ENCODE peak calls at places on chromosome 17, in nine cellular contexts. S is adrenal gland, O is esophagus muscularis mucosa, Z is upper lobe of left lung, K is fibroblast of mammary gland, V is mammary epithelial cell, J is BJ, E is HCT116, I is AG04450. B is an unnamed sample.

GRCh38 chr17:67431210-67432015 is 54.3 kb downstream of the PITPNC1 start:
- DNase-seq in Z (no peak), E (peak; percentile 76), V (peak; percentile 92), O (no peak), I (no peak), J (peak; percentile 63), K (peak; percentile 88), S (no peak), B (no peak)

GRCh38 chr17:45906237-45906636 is 11.9 kb downstream of the MAPT start:
- DNase-seq in S (no peak), J (no peak), K (no peak), O (no peak), E (no peak), Z (no peak), I (no peak), V (no peak), B (no peak)

GRCh38 chr17:31190351-31190750 is 95.6 kb downstream of the NF1 start:
- DNase-seq in S (no peak), I (no peak), V (no peak), K (no peak), O (no peak), J (no peak), Z (no peak), E (no peak), B (no peak)

GRCh38 chr17:55219484-55219883 is 45.3 kb upstream of the HLF start:
- DNase-seq in I (no peak), S (no peak), J (no peak), K (no peak), O (no peak), V (no peak), Z (no peak), E (no peak), B (no peak)

GRCh38 chr17:68605914-68606313 is 4.7 kb upstream of the FAM20A start:
- DNase-seq in O (no peak), J (no peak), K (no peak), Z (no peak), V (no peak), S (no peak), E (no peak), I (no peak), B (no peak)

GRCh38 chr17:21689604-21690003 is 2.7 kb upstream of the KCNJ18 start:
- DNase-seq in Z (peak; percentile 29), E (peak; percentile 15), S (no peak), O (no peak), J (peak; percentile 70), I (peak; percentile 42), K (peak; percentile 95), V (peak; percentile 61), B (peak; percentile 24)

GRCh38 chr17:47620503-47621245 is 29.0 kb upstream of the KPNB1 start:
- DNase-seq in J (no peak), O (no peak), I (no peak), E (peak; percentile 68), V (peak; percentile 51), Z (no peak), K (no peak), S (no peak), B (no peak)

GRCh38 chr17:27329146-27329805 is 35.4 kb downstream of the WSB1 start:
- DNase-seq in J (no peak), S (peak; percentile 11), Z (no peak), I (no peak), E (no peak), K (no peak), V (no peak), O (no peak), B (no peak)

GRCh38 chr17:33990943-33991706 is 264.0 kb upstream of the CCL2 start:
- DNase-seq in J (no peak), E (no peak), Z (no peak), I (no peak), O (peak; percentile 86), S (no peak), K (no peak), V (no peak), B (no peak)

GRCh38 chr17:21193031-21193430 is 20.9 kb downstream of the TMEM11 start:
- DNase-seq in I (no peak), E (no peak), S (no peak), V (no peak), J (no peak), O (no peak), K (no peak), Z (no peak), B (no peak)

GRCh38 chr17:82668631-82669099 is 20.4 kb upstream of the WDR45B start:
- DNase-seq in S (no peak), J (no peak), V (peak; percentile 37), O (no peak), K (peak; percentile 38), Z (peak; percentile 89), I (peak; percentile 18), E (peak; percentile 43), B (no peak)

DNA sequence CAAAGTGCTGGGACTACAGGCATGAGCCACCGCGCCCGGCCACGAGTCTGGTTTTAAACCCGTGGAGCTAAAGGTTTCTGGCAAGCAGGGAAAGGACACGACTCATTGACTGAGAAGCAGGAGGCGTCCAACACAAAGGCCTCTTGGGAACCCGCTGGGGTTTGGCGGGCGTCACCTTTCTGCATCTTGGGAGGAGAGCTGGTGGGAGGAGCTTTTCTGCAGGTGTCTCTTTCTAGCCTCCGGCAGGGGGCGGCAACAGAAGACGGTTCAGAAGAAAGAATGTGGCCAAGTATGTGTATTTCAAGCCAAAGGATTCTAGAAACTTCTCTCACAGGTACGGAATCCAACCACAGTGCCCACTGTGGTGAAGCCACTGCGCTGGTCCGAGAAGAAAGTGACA is 97.4 kb downstream of the MRM3 start:
- DNase-seq in V (peak; percentile 91), J (no peak), I (no peak), O (no peak), E (peak; percentile 89), Z (no peak), S (peak; percentile 55), K (peak; percentile 92), B (no peak)
- TF ChIP-seq CTCF in V (peak; percentile 65), J (peak; percentile 45), I (no peak), O (peak; percentile 53), E (peak; percentile 71), Z (peak; percentile 71), S (peak; percentile 52), K (peak; percentile 71), B (peak; percentile 29)

DNA sequence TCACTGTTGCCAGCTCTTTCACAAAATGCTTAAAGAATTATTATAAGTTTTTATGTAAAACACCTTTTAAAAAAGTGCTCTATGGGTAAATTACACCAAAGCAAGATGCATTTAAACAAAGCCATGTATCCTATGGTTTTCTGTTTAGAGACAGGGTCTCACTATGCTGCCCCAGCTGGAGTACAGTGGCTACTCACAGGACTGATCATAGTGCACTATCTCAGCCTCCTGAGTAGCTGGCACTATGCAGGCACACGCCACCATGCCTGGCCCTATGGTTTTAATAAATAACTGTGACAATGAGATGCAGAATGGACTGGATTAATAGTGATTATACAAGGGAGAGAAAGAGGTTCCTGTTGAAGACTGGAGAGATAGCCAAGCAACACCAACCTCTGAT is 40.2 kb downstream of the SPOP start:
- DNase-seq in J (no peak), K (no peak), E (no peak), I (no peak), S (no peak), V (no peak), Z (no peak), O (no peak), B (no peak)
- TF ChIP-seq CTCF in J (no peak), K (no peak), E (no peak), I (no peak), S (no peak), V (no peak), Z (no peak), O (no peak), B (no peak)

DNA sequence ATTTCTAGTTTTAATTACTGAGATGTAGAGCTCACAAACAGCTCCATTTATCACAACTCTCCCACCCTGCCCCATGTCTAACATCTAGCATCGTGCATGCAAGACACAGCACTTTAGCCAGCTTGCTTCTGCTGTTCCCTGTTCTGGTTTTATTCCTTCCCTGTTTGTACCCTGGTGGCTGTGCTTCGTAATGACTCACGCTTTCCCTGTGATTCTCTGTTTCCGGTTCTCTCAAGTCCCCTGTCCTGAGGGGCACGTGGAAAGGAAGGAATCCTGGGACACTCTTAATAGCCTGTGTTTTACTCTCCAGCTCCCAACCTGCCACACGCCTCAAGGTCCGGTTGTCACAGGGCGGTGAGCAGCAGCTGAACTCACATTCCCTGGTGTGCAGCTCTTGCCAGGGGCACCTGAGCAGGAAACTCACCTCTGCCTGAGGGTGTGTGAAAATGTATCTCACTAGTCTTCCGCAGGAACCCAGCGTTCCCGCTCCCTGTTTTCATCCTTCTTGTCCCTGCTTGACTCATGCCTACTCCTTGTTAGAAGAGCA is 10.6 kb downstream of the SHISA6 start:
- DNase-seq in O (no peak), S (no peak), J (no peak), I (no peak), E (no peak), K (no peak), Z (no peak), V (no peak), B (no peak)
- TF ChIP-seq CTCF in O (no peak), S (no peak), J (no peak), I (no peak), E (no peak), K (no peak), Z (no peak), V (no peak), B (no peak)

GRCh38 chr17:8986295-8986694 is 20.8 kb upstream of the PIK3R5 start:
- DNase-seq in I (no peak), K (no peak), E (no peak), S (no peak), O (no peak), V (no peak), J (no peak), Z (no peak), B (no peak)
- TF ChIP-seq CTCF in I (peak; percentile 5), K (peak; percentile 1), E (no peak), S (no peak), O (no peak), V (peak; percentile 26), J (no peak), Z (no peak), B (no peak)

DNA sequence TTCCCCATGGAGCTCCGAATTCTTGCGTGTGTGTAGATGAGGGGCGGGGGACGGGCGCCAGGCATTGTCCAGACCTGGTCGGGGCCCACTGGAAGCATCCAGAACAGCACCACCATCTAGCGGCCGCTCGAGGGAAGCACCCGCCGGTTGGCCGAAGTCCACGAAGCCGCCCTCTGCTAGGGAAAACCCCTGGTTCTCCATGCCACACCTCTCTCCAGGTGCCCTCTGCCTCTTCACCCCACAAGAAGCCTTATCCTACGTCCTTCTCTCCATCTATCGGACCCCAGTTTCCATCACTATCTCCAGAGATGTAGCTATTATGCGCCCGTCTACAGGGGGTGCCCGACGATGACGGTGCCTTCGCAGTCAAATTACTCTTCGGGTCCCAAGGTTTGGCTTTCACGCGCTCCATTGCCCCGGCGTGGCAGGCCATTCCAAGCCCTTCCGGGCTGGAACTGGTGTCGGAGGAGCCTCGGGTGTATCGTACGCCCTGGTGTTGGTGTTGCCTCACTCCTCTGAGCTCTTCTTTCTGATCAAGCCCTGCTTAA is 617 bp upstream of the SENP3 start:
- DNase-seq in K (peak; percentile 77), I (peak; percentile 61), S (peak; percentile 92), E (peak; percentile 71), V (peak; percentile 87), Z (peak; percentile 95), O (peak; percentile 98), J (no peak), B (peak; percentile 23)
- TF ChIP-seq CTCF in K (peak; percentile 72), I (peak; percentile 83), S (peak; percentile 95), E (peak; percentile 88), V (peak; percentile 82), Z (peak; percentile 92), O (peak; percentile 87), J (peak; percentile 92), B (peak; percentile 92)

GRCh38 chr17:77728022-77728671 is 230.4 kb upstream of the TNRC6C start:
- DNase-seq in O (peak; percentile 90), I (no peak), K (peak; percentile 52), J (peak; percentile 22), Z (no peak), E (peak; percentile 36), V (peak; percentile 13), S (no peak), B (no peak)
- TF ChIP-seq CTCF in O (peak; percentile 32), I (no peak), K (peak; percentile 26), J (peak; percentile 56), Z (no peak), E (peak; percentile 22), V (peak; percentile 66), S (no peak), B (no peak)

B was measured in AG04449.